ENCODE peak calls at places on chromosomes 5 and 9, in five cellular contexts. One of them, this sample, is unnamed.

GRCh38 chr5:129103397-129103796 is 8.8 kb downstream of the ISOC1 start:
- DNase-seq in transverse colon: no peak
- DNase-seq in A549: no peak
- DNase-seq in body of pancreas: no peak
- DNase-seq in adrenal gland: no peak
- DNase-seq in this sample: no peak

GRCh38 chr9:96871176-96871575 is 16.9 kb upstream of the ZNF782 start:
- DNase-seq in adrenal gland: no peak
- DNase-seq in transverse colon: no peak
- DNase-seq in body of pancreas: no peak
- DNase-seq in A549: no peak
- DNase-seq in this sample: no peak

GRCh38 chr9:81787747-81788632 is 98.6 kb upstream of the TLE1 start:
- DNase-seq in A549: peak; percentile 41
- DNase-seq in body of pancreas: no peak
- DNase-seq in adrenal gland: peak; percentile 77
- DNase-seq in transverse colon: peak; percentile 45
- DNase-seq in this sample: peak; percentile 82

GRCh38 chr9:129751841-129752801 is 721 bp downstream of the PTGES start:
- DNase-seq in body of pancreas: peak; percentile 31
- DNase-seq in adrenal gland: no peak
- DNase-seq in A549: no peak
- DNase-seq in transverse colon: peak; percentile 61
- DNase-seq in this sample: no peak

GRCh38 chr5:129856325-129856724 is 47.9 kb upstream of the CHSY3 start:
- DNase-seq in adrenal gland: no peak
- DNase-seq in A549: no peak
- DNase-seq in body of pancreas: no peak
- DNase-seq in transverse colon: no peak
- DNase-seq in this sample: no peak

GRCh38 chr9:131666779-131667178 is 73.1 kb downstream of the RAPGEF1 start:
- DNase-seq in adrenal gland: peak; percentile 19
- DNase-seq in transverse colon: no peak
- DNase-seq in A549: no peak
- DNase-seq in body of pancreas: no peak
- DNase-seq in this sample: no peak

GRCh38 chr9:111056554-111056953 is 18.3 kb upstream of the LPAR1 start:
- DNase-seq in body of pancreas: no peak
- DNase-seq in adrenal gland: no peak
- DNase-seq in A549: no peak
- DNase-seq in transverse colon: no peak
- DNase-seq in this sample: no peak

GRCh38 chr9:16816006-16816405 is 54.5 kb downstream of the BNC2 start:
- DNase-seq in A549: no peak
- DNase-seq in transverse colon: no peak
- DNase-seq in adrenal gland: no peak
- DNase-seq in body of pancreas: no peak
- DNase-seq in this sample: no peak

GRCh38 chr5:64451551-64451950 is 54.3 kb upstream of the RGS7BP start:
- DNase-seq in body of pancreas: no peak
- DNase-seq in transverse colon: no peak
- DNase-seq in A549: no peak
- DNase-seq in adrenal gland: no peak
- DNase-seq in this sample: no peak

GRCh38 chr5:78984611-78985406 is at the start of gene ARSB:
- DNase-seq in adrenal gland: peak; percentile 86
- DNase-seq in A549: peak; percentile 92
- DNase-seq in body of pancreas: peak; percentile 85
- DNase-seq in transverse colon: peak; percentile 91
- DNase-seq in this sample: peak; percentile 82

GRCh38 chr5:132883261-132883834 is 9.9 kb downstream of the LEAP2 start:
- DNase-seq in adrenal gland: peak; percentile 69
- DNase-seq in A549: peak; percentile 60
- DNase-seq in transverse colon: peak; percentile 51
- DNase-seq in body of pancreas: peak; percentile 57
- DNase-seq in this sample: peak; percentile 16

GRCh38 chr9:132369421-132369820 is 14.6 kb upstream of the SETX start:
- DNase-seq in A549: no peak
- DNase-seq in transverse colon: no peak
- DNase-seq in body of pancreas: no peak
- DNase-seq in adrenal gland: no peak
- DNase-seq in this sample: no peak

GRCh38 chr5:20087299-20087698 is 99.3 kb upstream of the CDH18 start:
- DNase-seq in transverse colon: no peak
- DNase-seq in adrenal gland: no peak
- DNase-seq in A549: no peak
- DNase-seq in body of pancreas: no peak
- DNase-seq in this sample: no peak

GRCh38 chr5:90783460-90784333 is 225.1 kb downstream of the ADGRV1 start:
- DNase-seq in body of pancreas: peak; percentile 77
- DNase-seq in transverse colon: peak; percentile 73
- DNase-seq in A549: peak; percentile 13
- DNase-seq in adrenal gland: peak; percentile 86
- DNase-seq in this sample: no peak

GRCh38 chr5:132394681-132395259 is 25.3 kb downstream of the SLC22A5 start:
- DNase-seq in body of pancreas: no peak
- DNase-seq in adrenal gland: no peak
- DNase-seq in transverse colon: no peak
- DNase-seq in A549: no peak
- DNase-seq in this sample: no peak

GRCh38 chr9:20569525-20569924 is 52.8 kb downstream of the MLLT3 start:
- DNase-seq in adrenal gland: no peak
- DNase-seq in body of pancreas: no peak
- DNase-seq in transverse colon: no peak
- DNase-seq in A549: no peak
- DNase-seq in this sample: no peak

GRCh38 chr5:24899180-24899579 is 254.4 kb upstream of the CDH10 start:
- DNase-seq in transverse colon: no peak
- DNase-seq in body of pancreas: no peak
- DNase-seq in adrenal gland: no peak
- DNase-seq in A549: no peak
- DNase-seq in this sample: no peak

DNA sequence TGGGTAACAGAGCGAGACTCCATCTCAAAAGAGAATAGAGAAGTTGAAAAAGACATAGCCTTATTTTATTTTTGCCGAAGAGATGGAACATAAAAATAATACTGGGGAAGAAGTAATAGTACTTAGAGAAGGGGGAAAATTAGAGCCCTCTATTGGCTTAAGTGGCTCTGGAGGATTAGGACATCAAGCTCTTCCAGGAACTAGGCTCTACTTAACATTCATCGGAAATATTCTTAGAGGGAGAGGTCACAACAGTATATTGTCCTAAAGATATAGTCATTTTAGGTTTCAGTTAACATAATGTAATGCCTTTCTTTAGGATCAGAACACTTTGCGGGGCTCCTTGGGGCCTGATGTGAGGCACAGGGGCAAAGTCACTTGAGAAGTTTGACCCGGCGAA is 86.0 kb upstream of the PLPP1 start:
- DNase-seq in transverse colon: no peak
- DNase-seq in adrenal gland: no peak
- DNase-seq in A549: no peak
- DNase-seq in body of pancreas: no peak
- DNase-seq in this sample: no peak
- TF ChIP-seq POLR2A in transverse colon: no peak
- TF ChIP-seq POLR2A in adrenal gland: no peak
- TF ChIP-seq POLR2A in A549: no peak
- TF ChIP-seq POLR2A in body of pancreas: no peak
- TF ChIP-seq POLR2A in this sample: no peak

DNA sequence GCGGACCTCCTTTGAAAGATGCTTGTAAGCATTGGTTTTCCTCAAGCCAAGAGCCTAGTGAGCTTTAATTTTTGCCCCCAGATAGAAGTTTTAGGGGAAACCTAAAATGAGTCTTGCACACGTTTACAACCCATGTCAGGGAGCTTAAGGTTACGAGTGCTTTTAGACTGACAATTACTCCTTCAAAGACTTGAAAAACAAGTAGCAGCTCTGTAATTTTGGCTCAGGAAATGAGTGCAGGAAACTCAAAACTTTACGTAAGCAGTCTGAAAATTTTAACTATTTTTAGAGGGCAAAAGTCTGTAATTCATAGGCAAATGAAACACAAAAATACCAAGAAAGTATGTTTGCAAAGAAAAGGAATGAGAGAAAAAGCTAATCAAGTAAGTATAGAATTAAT is 36.8 kb downstream of the UBE2QL1 start:
- DNase-seq in body of pancreas: no peak
- DNase-seq in A549: no peak
- DNase-seq in adrenal gland: no peak
- DNase-seq in transverse colon: no peak
- DNase-seq in this sample: no peak
- TF ChIP-seq POLR2A in body of pancreas: no peak
- TF ChIP-seq POLR2A in A549: no peak
- TF ChIP-seq POLR2A in adrenal gland: no peak
- TF ChIP-seq POLR2A in transverse colon: no peak
- TF ChIP-seq POLR2A in this sample: no peak

GRCh38 chr9:35054185-35054835 is 18.1 kb downstream of the VCP start:
- DNase-seq in adrenal gland: no peak
- DNase-seq in body of pancreas: no peak
- DNase-seq in A549: no peak
- DNase-seq in transverse colon: no peak
- DNase-seq in this sample: no peak

GRCh38 chr9:35057271-35057620 is 15.2 kb downstream of the VCP start:
- DNase-seq in adrenal gland: no peak
- DNase-seq in body of pancreas: no peak
- DNase-seq in A549: no peak
- DNase-seq in transverse colon: no peak
- DNase-seq in this sample: no peak

GRCh38 chr9:35059438-35059837 is 13.0 kb downstream of the VCP start:
- DNase-seq in A549: no peak
- DNase-seq in adrenal gland: no peak
- DNase-seq in body of pancreas: no peak
- DNase-seq in transverse colon: no peak
- DNase-seq in this sample: no peak

GRCh38 chr9:35054871-35055644 is 17.4 kb downstream of the VCP start:
- DNase-seq in A549: no peak
- DNase-seq in body of pancreas: no peak
- DNase-seq in transverse colon: no peak
- DNase-seq in adrenal gland: no peak
- DNase-seq in this sample: no peak

GRCh38 chr9:35056571-35057270 is 15.7 kb downstream of the VCP start:
- DNase-seq in A549: no peak
- DNase-seq in body of pancreas: no peak
- DNase-seq in adrenal gland: no peak
- DNase-seq in transverse colon: no peak
- DNase-seq in this sample: no peak
- TF ChIP-seq POLR2A in A549: no peak
- TF ChIP-seq POLR2A in body of pancreas: no peak
- TF ChIP-seq POLR2A in adrenal gland: no peak
- TF ChIP-seq POLR2A in transverse colon: no peak
- TF ChIP-seq POLR2A in this sample: no peak

GRCh38 chr5:95554647-95555548 is at the start of the genes ARSK and SKIC3:
- DNase-seq in adrenal gland: peak; percentile 96
- DNase-seq in transverse colon: peak; percentile 95
- DNase-seq in A549: peak; percentile 83
- DNase-seq in body of pancreas: peak; percentile 94
- DNase-seq in this sample: peak; percentile 68
- TF ChIP-seq POLR2A in adrenal gland: peak; percentile 98
- TF ChIP-seq POLR2A in transverse colon: peak; percentile 86
- TF ChIP-seq POLR2A in A549: peak; percentile 57
- TF ChIP-seq POLR2A in body of pancreas: peak; percentile 96
- TF ChIP-seq POLR2A in this sample: peak; percentile 61

GRCh38 chr9:34611251-34611810 is 566 bp downstream of the RPP25L start:
- DNase-seq in adrenal gland: peak; percentile 49
- DNase-seq in A549: no peak
- DNase-seq in body of pancreas: no peak
- DNase-seq in transverse colon: no peak
- DNase-seq in this sample: no peak

GRCh38 chr9:34612788-34613390 is 992 bp upstream of the RPP25L start:
- DNase-seq in body of pancreas: peak; percentile 77
- DNase-seq in A549: peak; percentile 86
- DNase-seq in transverse colon: peak; percentile 81
- DNase-seq in adrenal gland: peak; percentile 87
- DNase-seq in this sample: no peak

GRCh38 chr9:34615132-34615531 is 3.2 kb upstream of the RPP25L start:
- DNase-seq in A549: no peak
- DNase-seq in body of pancreas: no peak
- DNase-seq in adrenal gland: no peak
- DNase-seq in transverse colon: no peak
- DNase-seq in this sample: no peak

GRCh38 chr9:34610434-34611206 is 1.3 kb downstream of the RPP25L start:
- DNase-seq in adrenal gland: no peak
- DNase-seq in transverse colon: no peak
- DNase-seq in A549: no peak
- DNase-seq in body of pancreas: no peak
- DNase-seq in this sample: no peak

DNA sequence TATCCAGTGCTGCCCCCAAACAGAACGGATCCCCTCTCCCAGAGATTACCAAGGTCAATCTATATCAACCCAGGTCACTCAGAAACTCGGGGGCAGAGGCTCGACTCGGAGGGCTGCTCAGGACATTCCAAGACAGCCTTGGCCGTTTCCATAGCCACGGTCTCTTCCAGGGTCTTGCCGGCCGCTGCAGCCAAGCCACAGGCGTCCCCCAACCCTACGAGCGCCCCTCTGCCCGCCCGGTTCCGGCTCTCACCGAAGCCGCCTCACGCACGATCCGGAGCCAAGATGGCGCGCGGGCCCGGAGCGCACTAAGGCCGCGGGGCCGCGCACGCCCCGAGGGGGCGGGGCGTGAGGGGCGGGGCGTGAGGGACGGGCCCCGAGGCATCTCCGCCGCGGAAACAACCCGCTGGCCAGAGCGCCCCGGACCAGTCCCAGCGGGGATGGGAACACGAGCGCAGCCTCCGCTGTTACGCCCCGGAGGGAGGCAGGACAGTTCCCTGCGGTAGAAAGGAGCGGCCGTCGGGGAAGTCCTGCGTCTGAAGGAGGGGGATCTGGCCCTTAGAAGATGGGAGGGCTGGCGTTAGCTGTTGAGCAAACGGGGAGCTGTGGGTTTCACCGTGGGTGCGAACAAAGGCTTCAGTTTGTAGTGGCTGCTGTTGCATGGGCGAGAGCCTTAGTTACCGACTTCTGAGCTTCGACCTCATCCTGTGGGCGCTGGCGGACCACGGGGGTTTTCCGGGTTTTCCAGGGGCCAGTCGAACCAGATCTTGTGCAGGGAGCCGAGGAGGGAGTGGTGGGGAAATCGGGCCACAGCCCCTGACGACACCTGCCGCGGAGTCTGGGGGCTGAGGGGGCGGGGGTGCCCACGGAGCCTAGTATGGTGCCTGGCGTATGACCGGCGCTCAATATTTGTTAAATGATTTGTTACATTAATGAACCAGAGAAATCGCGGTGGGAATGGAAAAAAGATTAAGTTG is at the start of gene RPP25L:
- DNase-seq in body of pancreas: peak; percentile 79
- DNase-seq in A549: peak; percentile 86
- DNase-seq in adrenal gland: peak; percentile 86
- DNase-seq in transverse colon: peak; percentile 90
- DNase-seq in this sample: peak; percentile 79
- TF ChIP-seq POLR2A in body of pancreas: peak; percentile 75
- TF ChIP-seq POLR2A in A549: peak; percentile 90
- TF ChIP-seq POLR2A in adrenal gland: peak; percentile 80
- TF ChIP-seq POLR2A in transverse colon: peak; percentile 84
- TF ChIP-seq POLR2A in this sample: peak; percentile 65

This sample was measured in H54.